ENCODE peak calls at places on chromosomes 11 and 22, in six cellular contexts. M, J, U, H, P and Q are unnamed samples.

GRCh38 chr22:36068776-36069344 is 40.2 kb upstream of the RBFOX2 start:
- DNase-seq in M (no peak), J (no peak), U (no peak), H (no peak), P (no peak), Q (no peak)

GRCh38 chr11:9820260-9820659 is 156.4 kb downstream of the SWAP70 start:
- DNase-seq in M (no peak), J (no peak), U (no peak), H (peak; percentile 80), P (no peak), Q (no peak)

GRCh38 chr22:28899199-28899853 is 16.0 kb downstream of the ZNRF3 start:
- DNase-seq in M (no peak), J (no peak), U (no peak), H (no peak), P (no peak), Q (no peak)

GRCh38 chr11:92702771-92703170 is 266.7 kb upstream of the MTNR1B start:
- DNase-seq in M (no peak), J (no peak), U (peak; percentile 8), H (no peak), P (no peak), Q (no peak)

GRCh38 chr11:21465203-21465602 is 727.7 kb upstream of the ANO5 start:
- DNase-seq in M (no peak), J (no peak), U (no peak), H (no peak), P (no peak), Q (no peak)

GRCh38 chr22:50218996-50219727 is 18.4 kb downstream of the SELENOO start:
- DNase-seq in M (no peak), J (peak; percentile 19), U (peak; percentile 87), H (peak; percentile 94), P (no peak), Q (peak; percentile 21)

GRCh38 chr22:22207845-22208564 is 36.6 kb upstream of the VPREB1 start:
- DNase-seq in M (peak; percentile 49), J (peak; percentile 82), U (peak; percentile 79), H (peak; percentile 71), P (peak; percentile 27), Q (peak; percentile 46)

GRCh38 chr11:18457435-18457834 is 1.8 kb downstream of the LDHAL6A start:
- DNase-seq in M (no peak), J (no peak), U (peak; percentile 16), H (no peak), P (no peak), Q (no peak)

GRCh38 chr11:83566948-83567347 is 280.8 kb upstream of the CCDC90B start:
- DNase-seq in M (no peak), J (no peak), U (peak; percentile 26), H (no peak), P (no peak), Q (no peak)

GRCh38 chr11:14881794-14882193 is 10.2 kb downstream of the CYP2R1 start:
- DNase-seq in M (no peak), J (no peak), U (no peak), H (no peak), P (no peak), Q (no peak)

GRCh38 chr22:21038405-21038804 is 6.0 kb upstream of the SLC7A4 start:
- DNase-seq in M (no peak), J (no peak), U (peak; percentile 75), H (peak; percentile 35), P (no peak), Q (no peak)

GRCh38 chr22:45481661-45482060 is 21.0 kb upstream of the FBLN1 start:
- DNase-seq in M (no peak), J (no peak), U (no peak), H (no peak), P (no peak), Q (no peak)

GRCh38 chr11:70674605-70675004 is 276.3 kb downstream of the CTTN start:
- DNase-seq in M (no peak), J (no peak), U (no peak), H (no peak), P (no peak), Q (no peak)

GRCh38 chr11:88332851-88333250 is 4.7 kb downstream of the CTSC start:
- DNase-seq in M (no peak), J (no peak), U (peak; percentile 35), H (no peak), P (no peak), Q (no peak)

GRCh38 chr11:113014262-113014661 is 53.0 kb downstream of the NCAM1 start:
- DNase-seq in M (no peak), J (peak; percentile 91), U (peak; percentile 26), H (no peak), P (no peak), Q (peak; percentile 69)

GRCh38 chr11:116093481-116093880 is 589.3 kb upstream of the CADM1 start:
- DNase-seq in M (no peak), J (no peak), U (no peak), H (no peak), P (no peak), Q (no peak)

GRCh38 chr11:115498354-115498753 is 5.9 kb downstream of the CADM1 start:
- DNase-seq in M (no peak), J (peak; percentile 83), U (no peak), H (no peak), P (no peak), Q (no peak)

GRCh38 chr22:32558681-32559355 is 84.2 kb downstream of the FBXO7 start:
- DNase-seq in M (no peak), J (no peak), U (peak; percentile 56), H (peak; percentile 72), P (no peak), Q (no peak)

GRCh38 chr11:122917311-122917710 is 34.8 kb downstream of the JHY start:
- DNase-seq in M (no peak), J (no peak), U (peak; percentile 12), H (no peak), P (no peak), Q (no peak)

GRCh38 chr11:131588057-131588456 is 217.6 kb downstream of the NTM start:
- DNase-seq in M (no peak), J (no peak), U (no peak), H (no peak), P (no peak), Q (no peak)

GRCh38 chr11:32173435-32173834 is 82.6 kb downstream of the RCN1 start:
- DNase-seq in M (no peak), J (peak; percentile 45), U (peak; percentile 80), H (peak; percentile 49), P (peak; percentile 66), Q (no peak)

GRCh38 chr22:39240841-39241631 is 3.7 kb downstream of the PDGFB start:
- DNase-seq in M (no peak), J (no peak), U (no peak), H (peak; percentile 70), P (peak; percentile 5), Q (no peak)

GRCh38 chr11:68206211-68206610 is 6.9 kb downstream of the KMT5B start:
- DNase-seq in M (no peak), J (peak; percentile 48), U (peak; percentile 80), H (no peak), P (peak; percentile 66), Q (peak; percentile 19)

GRCh38 chr11:73308963-73309960 is 1.2 kb downstream of the ARHGEF17 start:
- DNase-seq in M (no peak), J (no peak), U (peak; percentile 99), H (peak; percentile 95), P (no peak), Q (no peak)